ENCODE peak calls at places on chromosomes 3 and 15, in ten cellular contexts. Y is stimulated activated CD8-positive, alpha-beta memory T cell treated with anti-CD3 and anti-CD28 coated beads, Interleukin-15, amount 100 ng/mL, for 24 hours; P is fibroblast of the aortic adventitia; F is tibial artery; H is immature natural killer cell; L is HEK293T; C is substantia nigra; N is transverse colon; W is AG08395; M is T-cell. A is an unnamed sample.

GRCh38 chr15:57213783-57214366 is 162.4 kb upstream of the CGNL1 start:
- DNase-seq in C (no peak), P (peak; percentile 72), L (no peak), Y (no peak), M (no peak), H (peak; percentile 20), W (peak; percentile 24), F (no peak), N (no peak), A (no peak)

GRCh38 chr3:66428733-66429132 is 72.1 kb downstream of the LRIG1 start:
- DNase-seq in M (no peak), C (peak; percentile 24), L (no peak), W (peak; percentile 95), N (peak; percentile 66), P (peak; percentile 98), H (no peak), Y (no peak), F (peak; percentile 79), A (no peak)

GRCh38 chr3:13308406-13308805 is 111.7 kb downstream of the NUP210 start:
- DNase-seq in C (peak; percentile 59), H (no peak), M (peak; percentile 11), Y (no peak), L (peak; percentile 73), W (peak; percentile 48), F (no peak), N (peak; percentile 31), P (peak; percentile 25), A (peak; percentile 27)

GRCh38 chr15:67472957-67473356 is 48.0 kb upstream of the C15orf61 start:
- DNase-seq in F (no peak), H (no peak), C (no peak), W (peak; percentile 18), L (no peak), Y (no peak), P (peak; percentile 9), M (no peak), N (no peak), A (no peak)

GRCh38 chr15:39381517-39381916 is 199.4 kb upstream of the THBS1 start:
- DNase-seq in M (no peak), L (no peak), C (no peak), Y (no peak), H (no peak), F (no peak), W (no peak), N (no peak), P (no peak), A (no peak)

GRCh38 chr15:85402195-85402921 is 22.0 kb downstream of the AKAP13 start:
- DNase-seq in F (no peak), W (no peak), L (no peak), H (no peak), C (no peak), Y (no peak), M (no peak), N (no peak), P (peak; percentile 49), A (no peak)

GRCh38 chr15:98583758-98584157 is 64.6 kb upstream of the IGF1R start:
- DNase-seq in L (no peak), N (no peak), F (no peak), C (no peak), P (no peak), Y (no peak), M (no peak), W (no peak), H (no peak), A (no peak)

GRCh38 chr3:8328971-8329370 is 172.7 kb upstream of the LMCD1 start:
- DNase-seq in W (no peak), N (no peak), F (no peak), M (no peak), L (no peak), P (no peak), C (no peak), Y (no peak), H (peak; percentile 52), A (no peak)

GRCh38 chr3:76527773-76528172 is 512.1 kb upstream of the ROBO2 start:
- DNase-seq in P (no peak), F (no peak), Y (no peak), L (no peak), N (no peak), W (no peak), C (no peak), H (no peak), M (no peak), A (no peak)

GRCh38 chr3:171226794-171227193 is 200.3 kb upstream of the SLC2A2 start:
- DNase-seq in Y (no peak), P (no peak), W (no peak), F (no peak), M (no peak), H (no peak), C (no peak), N (no peak), L (no peak), A (no peak)